ENCODE peak calls at places on chromosomes 12 and 14, in seven cellular contexts. R is heart left ventricle; Z is activated T-cell treated with anti-CD3 and anti-CD28 coated beads, Interleukin-2, amount 50 U/mL, for 72 hours; N is activated CD4-positive, alpha-beta T cell treated with anti-CD3 and anti-CD28 coated beads for 36 hours; I is activated naive CD8-positive, alpha-beta T cell treated with anti-CD3 and anti-CD28 coated beads, Interleukin-2, amount 50 U/mL, for 24 hours; X is mucosa of descending colon; B is natural killer cell. F is an unnamed sample.

GRCh38 chr12:120155072-120155471 is 38.5 kb upstream of the RAB35 start:
- ATAC-seq in Z (no peak), I (no peak), N (no peak), R (no peak), X (no peak), B (no peak), F (no peak)

GRCh38 chr12:17383321-17383720 is 706.7 kb downstream of the RERGL start:
- ATAC-seq in I (no peak), Z (no peak), X (no peak), R (no peak), N (no peak), B (no peak), F (no peak)

GRCh38 chr12:91594715-91595114 is 412.1 kb upstream of the DCN start:
- ATAC-seq in Z (no peak), N (no peak), B (no peak), I (no peak), X (no peak), R (no peak), F (no peak)

GRCh38 chr14:79825046-79825521 is 386.2 kb downstream of the DIO2 start:
- ATAC-seq in N (no peak), B (no peak), X (no peak), Z (no peak), R (no peak), I (no peak), F (no peak)

GRCh38 chr12:24778486-24779304 is 170.2 kb downstream of the BCAT1 start:
- ATAC-seq in I (no peak), N (peak), Z (peak), X (no peak), R (no peak), B (no peak), F (peak)

GRCh38 chr12:93733358-93733757 is 56.2 kb downstream of the CRADD start:
- ATAC-seq in X (peak), R (peak), B (no peak), N (no peak), Z (peak), I (no peak), F (peak)

GRCh38 chr12:14573118-14573517 is 5.4 kb upstream of the PLBD1 start:
- ATAC-seq in X (no peak), I (no peak), R (peak), N (no peak), Z (no peak), B (no peak), F (no peak)

GRCh38 chr14:71250347-71250746 is 343.1 kb downstream of the PCNX1 start:
- ATAC-seq in I (no peak), Z (no peak), X (no peak), N (no peak), R (no peak), B (peak), F (no peak)

GRCh38 chr12:100926669-100927248 is 132.2 kb downstream of the ANO4 start:
- ATAC-seq in N (no peak), Z (no peak), R (no peak), B (no peak), X (peak), I (no peak), F (no peak)

GRCh38 chr12:11576104-11576503 is 73.4 kb upstream of the ETV6 start:
- ATAC-seq in R (no peak), X (no peak), Z (peak), I (peak), B (peak), N (peak), F (peak)

GRCh38 chr12:42716521-42716920 is 127.0 kb upstream of the PRICKLE1 start:
- ATAC-seq in N (no peak), R (peak), Z (no peak), X (no peak), B (no peak), I (no peak), F (no peak)

GRCh38 chr12:75641031-75641780 is 129.8 kb upstream of the KRR1 start:
- ATAC-seq in I (peak), B (peak), N (peak), X (peak), R (peak), Z (peak), F (peak)